ENCODE peak calls at places on chromosomes 2 and 18, in seven cellular contexts. X, S, W, B, J, D and Q are unnamed samples.

GRCh38 chr2:40256649-40257048 is 195.2 kb downstream of the SLC8A1 start:
- DNase-seq in J (peak; percentile 17), W (no peak), B (no peak), D (no peak), X (no peak), S (no peak), Q (no peak)

GRCh38 chr2:179554639-179555038 is 290.0 kb upstream of the SESTD1 start:
- DNase-seq in B (no peak), J (no peak), S (no peak), X (no peak), W (no peak), D (no peak), Q (no peak)

GRCh38 chr2:8563814-8564474 is 117.9 kb upstream of the ID2 start:
- DNase-seq in X (peak; percentile 20), J (no peak), W (no peak), D (no peak), S (no peak), B (no peak), Q (no peak)

GRCh38 chr2:67322361-67323001 is 74.7 kb upstream of the ETAA1 start:
- DNase-seq in D (peak; percentile 59), X (peak; percentile 49), S (no peak), B (peak; percentile 25), J (peak; percentile 28), W (no peak), Q (peak; percentile 24)

GRCh38 chr18:49459404-49460171 is 857 bp downstream of the DYM start:
- DNase-seq in D (peak; percentile 24), S (no peak), X (no peak), W (no peak), J (peak; percentile 46), B (no peak), Q (no peak)

GRCh38 chr18:77736817-77737216 is 487.2 kb downstream of the GALR1 start:
- DNase-seq in J (no peak), D (no peak), B (no peak), W (no peak), S (no peak), X (no peak), Q (no peak)

GRCh38 chr18:2898131-2898640 is 51.4 kb downstream of the EMILIN2 start:
- DNase-seq in W (no peak), D (no peak), B (no peak), S (no peak), X (no peak), J (no peak), Q (no peak)

GRCh38 chr2:189698020-189698887 is 23.8 kb downstream of the ANKAR start:
- DNase-seq in S (no peak), J (peak; percentile 71), B (no peak), D (peak; percentile 66), W (no peak), X (no peak), Q (no peak)

GRCh38 chr2:230575640-230576324 is 136.9 kb upstream of the CAB39 start:
- DNase-seq in W (no peak), X (no peak), J (no peak), B (no peak), S (no peak), D (no peak), Q (peak; percentile 12)

GRCh38 chr2:43193996-43194869 is 32.2 kb downstream of the ZFP36L2 start:
- DNase-seq in X (peak; percentile 64), S (no peak), J (no peak), B (no peak), D (no peak), W (no peak), Q (peak; percentile 76)

GRCh38 chr2:158487419-158487818 is 30.7 kb downstream of the PKP4 start:
- DNase-seq in X (no peak), D (no peak), S (no peak), J (peak; percentile 86), W (no peak), B (no peak), Q (no peak)

GRCh38 chr2:72415256-72415655 is 267.6 kb upstream of the CYP26B1 start:
- DNase-seq in D (no peak), S (no peak), J (peak; percentile 45), W (no peak), X (no peak), B (no peak), Q (no peak)

GRCh38 chr2:134202361-134202760 is 51.5 kb upstream of the MGAT5 start:
- DNase-seq in J (no peak), W (no peak), X (no peak), B (no peak), S (no peak), D (no peak), Q (no peak)

GRCh38 chr2:160411167-160411566 is 82.4 kb downstream of the RBMS1 start:
- DNase-seq in J (no peak), S (no peak), X (no peak), B (no peak), D (no peak), W (no peak), Q (no peak)

GRCh38 chr18:26103579-26103978 is 13.2 kb upstream of the SS18 start:
- DNase-seq in D (no peak), S (no peak), X (no peak), B (peak; percentile 4), W (no peak), J (peak; percentile 6), Q (no peak)

GRCh38 chr2:72788756-72789155 is 37.1 kb downstream of the EXOC6B start:
- DNase-seq in X (no peak), J (peak; percentile 25), B (no peak), W (no peak), S (no peak), D (no peak), Q (no peak)

GRCh38 chr2:150609831-150610582 is 122.5 kb upstream of the RND3 start:
- DNase-seq in S (no peak), B (no peak), J (no peak), D (no peak), W (no peak), X (no peak), Q (no peak)

GRCh38 chr2:634041-634440 is 43.2 kb downstream of the TMEM18 start:
- DNase-seq in X (no peak), D (no peak), B (no peak), S (no peak), J (no peak), W (no peak), Q (no peak)

GRCh38 chr2:11921030-11921583 is 174.7 kb downstream of the LPIN1 start:
- DNase-seq in J (no peak), S (no peak), D (no peak), X (no peak), B (no peak), W (no peak), Q (no peak)

GRCh38 chr2:81304154-81304830 is 999.7 kb upstream of the LRRTM1 start:
- DNase-seq in B (no peak), X (no peak), W (no peak), S (no peak), J (no peak), D (no peak), Q (no peak)

GRCh38 chr2:79370976-79371550 is 141.8 kb upstream of the CTNNA2 start:
- DNase-seq in S (no peak), B (no peak), W (no peak), J (no peak), X (no peak), D (no peak), Q (no peak)

GRCh38 chr2:175726213-175726612 is 275.9 kb downstream of the LNPK start:
- DNase-seq in W (no peak), S (peak; percentile 34), B (no peak), X (no peak), J (peak; percentile 9), D (no peak), Q (no peak)

GRCh38 chr2:9556121-9556869 is 665 bp upstream of the ADAM17 start:
- DNase-seq in B (no peak), S (no peak), J (peak; percentile 47), D (no peak), W (no peak), X (no peak), Q (no peak)

GRCh38 chr2:137411556-137411955 is 552.7 kb upstream of the HNMT start:
- DNase-seq in J (no peak), S (no peak), X (no peak), B (no peak), D (no peak), W (no peak), Q (no peak)

GRCh38 chr2:24816884-24817283 is 23.7 kb downstream of the CENPO start:
- DNase-seq in D (no peak), S (peak; percentile 64), J (peak; percentile 89), X (no peak), B (no peak), W (no peak), Q (no peak)

GRCh38 chr2:238475034-238475433 is 48.3 kb downstream of the ASB1 start:
- DNase-seq in X (peak; percentile 2), S (no peak), J (no peak), D (no peak), B (no peak), W (no peak), Q (no peak)

GRCh38 chr2:44999540-44999939 is 9.7 kb downstream of the SIX2 start:
- DNase-seq in W (no peak), J (no peak), D (no peak), B (no peak), S (no peak), X (no peak), Q (no peak)

GRCh38 chr2:199838399-199838798 is 12.6 kb downstream of the FTCDNL1 start:
- DNase-seq in S (no peak), J (no peak), D (no peak), X (no peak), B (no peak), W (no peak), Q (no peak)

GRCh38 chr2:95050385-95051300 is 25.1 kb downstream of the MAL start:
- DNase-seq in X (no peak), S (no peak), D (no peak), J (no peak), B (no peak), W (no peak), Q (no peak)

GRCh38 chr18:50750546-50750945 is 69.3 kb downstream of the MRO start:
- DNase-seq in X (no peak), B (no peak), D (no peak), S (no peak), W (no peak), J (no peak), Q (no peak)

GRCh38 chr2:207504513-207505171 is 25.1 kb upstream of the CREB1 start:
- DNase-seq in D (peak; percentile 32), B (peak; percentile 2), S (no peak), X (no peak), J (peak; percentile 73), W (no peak), Q (no peak)

GRCh38 chr2:217996345-217996744 is 6.5 kb downstream of the TNS1 start:
- DNase-seq in X (no peak), S (no peak), J (peak; percentile 77), W (no peak), B (no peak), D (no peak), Q (no peak)

GRCh38 chr2:55898641-55899040 is 24.9 kb downstream of the EFEMP1 start:
- DNase-seq in X (no peak), S (no peak), J (no peak), D (no peak), W (no peak), B (no peak), Q (no peak)